ENCODE peak calls at places on chromosomes 2 and 18, in five cellular contexts. L, E, B, C and P are unnamed samples. For H3K4me1 and H3K27me3, the result is how much of the 10 kb centered on the place peaks cover.

GRCh38 chr2:182891611-182892010 is 25.2 kb upstream of the FRZB start:
- DNase-seq in L (no peak), C (no peak), E (no peak), B (no peak), P (no peak)

GRCh38 chr2:233063269-233063975 is 3.3 kb downstream of the INPP5D start:
- DNase-seq in L (no peak), B (peak), E (no peak), C (no peak), P (peak)

GRCh38 chr2:74821177-74822124 is 12.5 kb upstream of the HK2 start:
- DNase-seq in E (no peak), B (no peak), L (no peak), C (no peak), P (no peak)

GRCh38 chr2:227607969-227608368 is 6.7 kb downstream of the SCYGR3 start:
- DNase-seq in L (no peak), B (no peak), C (no peak), E (no peak), P (no peak)

GRCh38 chr18:23194150-23194968 is 59.1 kb downstream of the CABLES1 start:
- DNase-seq in L (no peak), B (no peak), C (no peak), E (no peak), P (no peak)

GRCh38 chr2:136582631-136583205 is 182.6 kb upstream of the THSD7B start:
- DNase-seq in E (peak), C (peak), L (no peak), B (no peak), P (no peak)

GRCh38 chr18:10270160-10270571 is 184.3 kb upstream of the APCDD1 start:
- DNase-seq in C (peak), E (peak), B (peak), L (no peak), P (peak)

GRCh38 chr2:10787176-10787968 is 25.2 kb downstream of the PDIA6 start:
- DNase-seq in C (no peak), E (no peak), L (no peak), B (no peak), P (no peak)

GRCh38 chr18:3151379-3152264 is 68.1 kb downstream of the MYOM1 start:
- DNase-seq in E (no peak), B (no peak), C (no peak), L (no peak), P (no peak)

GRCh38 chr18:6938003-6938402 is 179.6 kb downstream of the LAMA1 start:
- DNase-seq in E (no peak), L (no peak), C (no peak), B (no peak), P (no peak)

GRCh38 chr2:128389521-128389920 is 70.9 kb upstream of the HS6ST1 start:
- DNase-seq in C (no peak), L (no peak), B (peak), E (no peak), P (no peak)

GRCh38 chr2:85628658-85629057 is 12.7 kb downstream of the USP39 start:
- DNase-seq in B (no peak), E (no peak), C (no peak), L (no peak), P (no peak)

GRCh38 chr2:167506395-167506794 is 618.1 kb downstream of the XIRP2 start:
- DNase-seq in C (no peak), E (no peak), B (no peak), L (no peak), P (no peak)

GRCh38 chr2:102932521-102932920 is 170.7 kb downstream of the TMEM182 start:
- DNase-seq in E (no peak), B (no peak), C (peak), L (no peak), P (no peak)

GRCh38 chr2:202632682-202633081 is 2.1 kb upstream of the FAM117B start:
- DNase-seq in B (peak), L (no peak), E (peak), C (peak), P (no peak)

GRCh38 chr18:70004698-70005097 is 57.0 kb upstream of the CD226 start:
- DNase-seq in B (no peak), E (no peak), L (no peak), C (no peak), P (no peak)

GRCh38 chr2:100208375-100208774 is 66.0 kb upstream of the AFF3 start:
- DNase-seq in C (no peak), L (no peak), E (no peak), B (no peak), P (no peak)

GRCh38 chr18:46856975-46857374 is 60.3 kb downstream of the PIAS2 start:
- DNase-seq in E (no peak), B (no peak), C (no peak), L (peak), P (no peak)

GRCh38 chr2:215973954-215974699 is 39.2 kb downstream of the MREG start:
- DNase-seq in B (no peak), C (no peak), E (peak), L (no peak), P (no peak)

GRCh38 chr18:70513502-70514171 is 224.8 kb downstream of the SOCS6 start:
- DNase-seq in E (no peak), B (no peak), C (no peak), L (no peak), P (no peak)

GRCh38 chr18:78683191-78684010 is 296.2 kb upstream of the SALL3 start:
- DNase-seq in L (no peak), B (no peak), E (no peak), C (no peak), P (peak)

GRCh38 chr2:47653909-47654789 is 128.8 kb upstream of the MSH6 start:
- DNase-seq in B (peak), C (no peak), L (no peak), E (no peak), P (no peak)

GRCh38 chr2:40556298-40556697 is 104.4 kb upstream of the SLC8A1 start:
- DNase-seq in L (no peak), E (no peak), C (no peak), B (no peak), P (no peak)

GRCh38 chr2:171810409-171810993 is 83.5 kb downstream of the SLC25A12 start:
- DNase-seq in C (no peak), L (no peak), E (no peak), B (no peak), P (no peak)

GRCh38 chr2:159155315-159155714 is 131.2 kb downstream of the WDSUB1 start:
- DNase-seq in L (no peak), C (peak), B (no peak), E (no peak), P (peak)

GRCh38 chr2:207337234-207338219 is 171.8 kb upstream of the KLF7 start:
- DNase-seq in B (no peak), E (no peak), L (peak), C (no peak), P (no peak)

GRCh38 chr2:128314348-128315121 is 4.1 kb downstream of the HS6ST1 start:
- DNase-seq in B (no peak), C (peak), E (no peak), L (no peak), P (peak)

GRCh38 chr18:43116699-43117294 is 1.3 kb upstream of the RIT2 start:
- DNase-seq in E (no peak), B (no peak), C (no peak), L (no peak), P (no peak)

GRCh38 chr2:191230174-191230573 is 15.0 kb upstream of the MYO1B start:
- DNase-seq in B (no peak), E (no peak), L (no peak), C (no peak), P (no peak)

GRCh38 chr2:655626-656025 is 21.6 kb downstream of the TMEM18 start:
- DNase-seq in C (peak), E (no peak), L (no peak), B (no peak), P (no peak)

GRCh38 chr2:4882421-4882820 is 809.8 kb upstream of the SOX11 start:
- DNase-seq in B (no peak), E (no peak), L (no peak), C (peak), P (no peak)

GRCh38 chr2:136281281-136282117 is 163.6 kb upstream of the CXCR4 start:
- DNase-seq in E (no peak), B (no peak), C (no peak), L (no peak), P (no peak)

GRCh38 chr2:147927053-147927588 is 82.3 kb downstream of the ACVR2A start:
- DNase-seq in B (no peak), E (no peak), C (no peak), L (no peak), P (no peak)

GRCh38 chr2:112927745-112928144 is 16.8 kb downstream of the IL37 start:
- DNase-seq in B (no peak), L (no peak), E (no peak), C (no peak), P (no peak)

GRCh38 chr2:128260239-128261138 is 58.2 kb downstream of the HS6ST1 start:
- DNase-seq in C (peak), B (no peak), E (no peak), L (peak), P (peak)

GRCh38 chr2:161373939-161374338 is 42.2 kb upstream of the TBR1 start:
- DNase-seq in B (no peak), E (no peak), L (no peak), C (no peak), P (no peak)

GRCh38 chr2:215899111-215900074 is 114.0 kb downstream of the MREG start:
- DNase-seq in B (no peak), E (no peak), L (no peak), C (no peak), P (no peak)

GRCh38 chr18:712401-713134 is at the start of gene ENOSF1:
- DNase-seq in C (peak), B (peak), L (peak), E (peak), P (peak)
- TF ChIP-seq POLR2A in C (peak), B (no peak), L (peak), E (no peak), P (no peak)

GRCh38 chr2:150413416-150413815 is 74.1 kb downstream of the RND3 start:
- DNase-seq in L (no peak), C (no peak), E (no peak), B (no peak), P (no peak)

GRCh38 chr2:150415022-150415421 is 72.4 kb downstream of the RND3 start:
- DNase-seq in B (no peak), E (no peak), L (no peak), C (no peak), P (no peak)

GRCh38 chr2:150417278-150417677 is 70.2 kb downstream of the RND3 start:
- DNase-seq in C (no peak), B (no peak), L (no peak), E (no peak), P (no peak)

GRCh38 chr2:150410809-150411208 is 76.7 kb downstream of the RND3 start:
- DNase-seq in C (no peak), E (no peak), L (no peak), B (no peak), P (no peak)

DNA sequence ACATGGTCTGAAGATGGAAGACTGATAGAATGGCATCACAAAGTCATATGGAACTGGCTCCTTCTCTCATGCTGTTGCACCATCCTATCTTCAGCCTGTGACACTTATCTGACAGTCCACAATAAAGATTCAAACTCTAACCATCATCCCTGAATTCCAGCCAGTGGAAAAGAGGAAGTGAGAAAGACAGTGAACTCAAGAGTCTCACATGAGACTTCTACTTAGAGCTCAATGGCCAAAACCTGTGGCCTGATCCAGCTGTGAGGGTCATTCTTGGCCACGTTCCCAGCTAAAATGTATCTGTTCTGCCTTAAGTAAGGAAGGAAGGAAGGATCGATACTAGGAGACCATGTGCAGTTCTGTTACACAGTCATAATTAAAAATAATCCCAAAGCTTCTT is 73.6 kb downstream of the RND3 start:
- DNase-seq in L (no peak), C (no peak), E (no peak), B (no peak), P (no peak)
- H3K4me1 ChIP-seq in L (under half), C (under half), E (under half), B (under half), P (under half)

GRCh38 chr2:46299365-46300263 is 2.4 kb downstream of the EPAS1 start:
- DNase-seq in L (no peak), B (peak), E (peak), C (peak), P (peak)
- H3K27me3 ChIP-seq in L (under half), B (under half), E (under half), C (under half), P (under half)

GRCh38 chr2:28390857-28391563 is 1.6 kb upstream of the FOSL2 start:
- DNase-seq in E (peak), L (no peak), C (peak), B (peak), P (peak)
- TF ChIP-seq POLR2A in E (peak), L (peak), C (peak), B (no peak), P (no peak)

GRCh38 chr2:42855221-42855970 is 63.0 kb upstream of the HAAO start:
- DNase-seq in L (no peak), C (no peak), B (no peak), E (no peak), P (no peak)
- H3K4me1 ChIP-seq in L (under half), C (under half), B (under half), E (under half), P (under half)